ENCODE peak calls at places on chromosomes 4 and X, in eight cellular contexts. One of them, this sample, is unnamed.

GRCh38 chr4:141605425-141605856 is 30.9 kb upstream of the IL15 start:
- DNase-seq in upper lobe of left lung: no peak
- DNase-seq in fibroblast of lung: no peak
- DNase-seq in stomach: no peak
- DNase-seq in cardiac muscle cell: no peak
- DNase-seq in aorta: no peak
- DNase-seq in lung: no peak
- DNase-seq in upper lobe of right lung: no peak
- DNase-seq in this sample: no peak

GRCh38 chrX:32408389-32408788 is 803.0 kb downstream of the DMD start:
- DNase-seq in fibroblast of lung: peak; percentile 42
- DNase-seq in lung: no peak
- DNase-seq in upper lobe of right lung: no peak
- DNase-seq in cardiac muscle cell: no peak
- DNase-seq in aorta: no peak
- DNase-seq in stomach: no peak
- DNase-seq in upper lobe of left lung: no peak
- DNase-seq in this sample: no peak

GRCh38 chr4:149838036-149838435 is 22.4 kb upstream of the IQCM start:
- DNase-seq in upper lobe of right lung: no peak
- DNase-seq in aorta: no peak
- DNase-seq in lung: no peak
- DNase-seq in cardiac muscle cell: no peak
- DNase-seq in stomach: no peak
- DNase-seq in fibroblast of lung: no peak
- DNase-seq in upper lobe of left lung: no peak
- DNase-seq in this sample: no peak

GRCh38 chr4:150164055-150164454 is 85.8 kb downstream of the DCLK2 start:
- DNase-seq in fibroblast of lung: no peak
- DNase-seq in upper lobe of left lung: no peak
- DNase-seq in cardiac muscle cell: no peak
- DNase-seq in lung: no peak
- DNase-seq in stomach: no peak
- DNase-seq in aorta: no peak
- DNase-seq in upper lobe of right lung: no peak
- DNase-seq in this sample: peak; percentile 63

GRCh38 chr4:98771959-98772619 is 113.7 kb upstream of the TSPAN5 start:
- DNase-seq in cardiac muscle cell: no peak
- DNase-seq in upper lobe of left lung: no peak
- DNase-seq in stomach: no peak
- DNase-seq in aorta: no peak
- DNase-seq in lung: no peak
- DNase-seq in upper lobe of right lung: no peak
- DNase-seq in fibroblast of lung: no peak
- DNase-seq in this sample: no peak

GRCh38 chrX:86171366-86171765 is 23.1 kb downstream of the DACH2 start:
- DNase-seq in stomach: no peak
- DNase-seq in aorta: no peak
- DNase-seq in cardiac muscle cell: peak; percentile 7
- DNase-seq in lung: no peak
- DNase-seq in fibroblast of lung: peak; percentile 65
- DNase-seq in upper lobe of right lung: no peak
- DNase-seq in upper lobe of left lung: no peak
- DNase-seq in this sample: no peak

GRCh38 chrX:70852294-70852693 is 56.2 kb downstream of the TEX11 start:
- DNase-seq in upper lobe of right lung: no peak
- DNase-seq in fibroblast of lung: no peak
- DNase-seq in upper lobe of left lung: no peak
- DNase-seq in aorta: no peak
- DNase-seq in lung: no peak
- DNase-seq in cardiac muscle cell: no peak
- DNase-seq in stomach: no peak
- DNase-seq in this sample: no peak

GRCh38 chrX:72117636-72118215 is 14.0 kb downstream of the RTL5 start:
- DNase-seq in upper lobe of left lung: no peak
- DNase-seq in fibroblast of lung: no peak
- DNase-seq in stomach: no peak
- DNase-seq in aorta: no peak
- DNase-seq in cardiac muscle cell: no peak
- DNase-seq in lung: no peak
- DNase-seq in upper lobe of right lung: no peak
- DNase-seq in this sample: no peak

GRCh38 chr4:184309241-184310170 is 91.8 kb upstream of the ENPP6 start:
- DNase-seq in lung: no peak
- DNase-seq in cardiac muscle cell: no peak
- DNase-seq in upper lobe of left lung: no peak
- DNase-seq in upper lobe of right lung: no peak
- DNase-seq in aorta: no peak
- DNase-seq in stomach: no peak
- DNase-seq in fibroblast of lung: no peak
- DNase-seq in this sample: no peak

GRCh38 chr4:101349346-101350064 is 2.2 kb upstream of the PPP3CA start:
- DNase-seq in upper lobe of right lung: peak; percentile 78
- DNase-seq in cardiac muscle cell: peak; percentile 54
- DNase-seq in aorta: peak; percentile 78
- DNase-seq in fibroblast of lung: peak; percentile 34
- DNase-seq in lung: peak; percentile 73
- DNase-seq in stomach: peak; percentile 80
- DNase-seq in upper lobe of left lung: peak; percentile 71
- DNase-seq in this sample: peak; percentile 48

DNA sequence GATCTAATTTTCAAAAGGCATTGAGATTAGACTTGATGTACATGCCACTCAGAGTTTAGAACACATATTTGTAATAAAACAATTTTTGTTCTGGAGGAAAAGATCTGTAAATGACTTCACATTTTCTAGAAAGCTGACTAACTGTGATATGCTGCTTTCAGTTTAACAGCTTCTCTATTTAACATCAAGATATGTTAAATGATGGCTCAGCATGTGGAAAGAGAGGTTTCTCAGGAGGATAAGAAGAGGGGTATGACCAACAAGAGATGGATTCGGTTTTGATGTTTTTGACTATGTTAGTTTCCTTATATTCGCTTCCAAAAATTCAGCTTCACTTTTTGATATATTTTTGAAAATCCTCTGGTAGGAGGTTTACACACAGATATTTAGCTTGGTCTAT is 698.7 kb downstream of the GLUD2 start:
- DNase-seq in upper lobe of left lung: no peak
- DNase-seq in upper lobe of right lung: no peak
- DNase-seq in cardiac muscle cell: no peak
- DNase-seq in lung: no peak
- DNase-seq in stomach: no peak
- DNase-seq in aorta: no peak
- DNase-seq in fibroblast of lung: no peak
- DNase-seq in this sample: no peak
- H3K27ac ChIP-seq in upper lobe of left lung: no peak overlapping the region
- H3K27ac ChIP-seq in upper lobe of right lung: no peak overlapping the region
- H3K27ac ChIP-seq in cardiac muscle cell: no peak overlapping the region
- H3K27ac ChIP-seq in lung: no peak overlapping the region
- H3K27ac ChIP-seq in stomach: no peak overlapping the region
- H3K27ac ChIP-seq in aorta: no peak overlapping the region
- H3K27ac ChIP-seq in fibroblast of lung: no peak overlapping the region
- H3K27ac ChIP-seq in this sample: no peak overlapping the region

GRCh38 chr4:108144451-108144850 is 24.3 kb downstream of the LEF1 start:
- DNase-seq in upper lobe of left lung: no peak
- DNase-seq in cardiac muscle cell: no peak
- DNase-seq in lung: no peak
- DNase-seq in fibroblast of lung: no peak
- DNase-seq in aorta: no peak
- DNase-seq in upper lobe of right lung: no peak
- DNase-seq in stomach: no peak
- DNase-seq in this sample: no peak

GRCh38 chr4:108149588-108150380 is 18.9 kb downstream of the LEF1 start:
- DNase-seq in aorta: no peak
- DNase-seq in cardiac muscle cell: no peak
- DNase-seq in fibroblast of lung: no peak
- DNase-seq in stomach: no peak
- DNase-seq in upper lobe of left lung: no peak
- DNase-seq in lung: no peak
- DNase-seq in upper lobe of right lung: no peak
- DNase-seq in this sample: no peak

GRCh38 chr4:108146346-108146745 is 22.4 kb downstream of the LEF1 start:
- DNase-seq in cardiac muscle cell: no peak
- DNase-seq in upper lobe of left lung: no peak
- DNase-seq in upper lobe of right lung: no peak
- DNase-seq in lung: no peak
- DNase-seq in fibroblast of lung: no peak
- DNase-seq in aorta: no peak
- DNase-seq in stomach: no peak
- DNase-seq in this sample: no peak

GRCh38 chr4:108148316-108148715 is 20.4 kb downstream of the LEF1 start:
- DNase-seq in fibroblast of lung: no peak
- DNase-seq in stomach: no peak
- DNase-seq in lung: no peak
- DNase-seq in upper lobe of right lung: no peak
- DNase-seq in upper lobe of left lung: no peak
- DNase-seq in cardiac muscle cell: no peak
- DNase-seq in aorta: no peak
- DNase-seq in this sample: no peak

GRCh38 chr4:108146819-108147218 is 21.9 kb downstream of the LEF1 start:
- DNase-seq in fibroblast of lung: no peak
- DNase-seq in stomach: no peak
- DNase-seq in upper lobe of left lung: no peak
- DNase-seq in lung: no peak
- DNase-seq in cardiac muscle cell: no peak
- DNase-seq in aorta: no peak
- DNase-seq in upper lobe of right lung: no peak
- DNase-seq in this sample: no peak
- H3K4me1 ChIP-seq in fibroblast of lung: no peaks in the 10 kb centered on the region
- H3K4me1 ChIP-seq in stomach: no peaks in the 10 kb centered on the region
- H3K4me1 ChIP-seq in upper lobe of left lung: no peaks in the 10 kb centered on the region
- H3K4me1 ChIP-seq in lung: no peaks in the 10 kb centered on the region
- H3K4me1 ChIP-seq in cardiac muscle cell: peaks cover 39% of the 10 kb centered on the region
- H3K4me1 ChIP-seq in aorta: no peaks in the 10 kb centered on the region
- H3K4me1 ChIP-seq in upper lobe of right lung: no peaks in the 10 kb centered on the region
- H3K4me1 ChIP-seq in this sample: no peaks in the 10 kb centered on the region

GRCh38 chr4:105558277-105558676 is 5.9 kb downstream of the ARHGEF38 start:
- DNase-seq in fibroblast of lung: no peak
- DNase-seq in aorta: no peak
- DNase-seq in upper lobe of right lung: no peak
- DNase-seq in cardiac muscle cell: no peak
- DNase-seq in stomach: no peak
- DNase-seq in lung: no peak
- DNase-seq in upper lobe of left lung: no peak
- DNase-seq in this sample: no peak

GRCh38 chr4:105555409-105555808 is 3.0 kb downstream of the ARHGEF38 start:
- DNase-seq in upper lobe of left lung: no peak
- DNase-seq in fibroblast of lung: no peak
- DNase-seq in stomach: no peak
- DNase-seq in lung: no peak
- DNase-seq in cardiac muscle cell: no peak
- DNase-seq in aorta: no peak
- DNase-seq in upper lobe of right lung: no peak
- DNase-seq in this sample: no peak

GRCh38 chr4:105560488-105560887 is 8.1 kb downstream of the ARHGEF38 start:
- DNase-seq in cardiac muscle cell: no peak
- DNase-seq in fibroblast of lung: peak; percentile 3
- DNase-seq in upper lobe of right lung: no peak
- DNase-seq in upper lobe of left lung: no peak
- DNase-seq in aorta: no peak
- DNase-seq in stomach: no peak
- DNase-seq in lung: no peak
- DNase-seq in this sample: no peak

GRCh38 chr4:105551968-105552746 is at the start of gene ARHGEF38:
- DNase-seq in upper lobe of right lung: peak; percentile 67
- DNase-seq in aorta: no peak
- DNase-seq in cardiac muscle cell: peak; percentile 2
- DNase-seq in upper lobe of left lung: peak; percentile 80
- DNase-seq in stomach: peak; percentile 72
- DNase-seq in fibroblast of lung: peak; percentile 2
- DNase-seq in lung: peak; percentile 56
- DNase-seq in this sample: no peak

DNA sequence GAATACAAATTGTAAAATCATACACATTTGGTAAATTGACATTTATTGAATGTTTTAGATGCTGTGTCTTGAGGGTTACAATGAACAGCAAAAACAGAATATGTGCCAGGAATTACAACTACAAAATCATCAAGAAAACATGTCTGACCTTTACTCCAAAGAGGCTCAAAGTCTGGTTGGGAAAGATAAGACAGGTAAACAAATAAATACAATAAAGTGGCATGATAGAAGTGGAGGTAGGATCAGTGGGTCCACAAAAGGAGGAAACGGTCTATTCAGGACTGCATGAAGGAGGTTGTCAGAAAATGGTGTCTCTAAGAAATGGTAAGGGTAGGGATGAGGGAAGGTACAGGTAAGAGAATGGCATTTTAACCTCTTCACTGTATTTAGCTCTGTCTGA is 3.8 kb downstream of the ARHGEF38 start:
- DNase-seq in upper lobe of right lung: no peak
- DNase-seq in lung: no peak
- DNase-seq in upper lobe of left lung: no peak
- DNase-seq in cardiac muscle cell: no peak
- DNase-seq in aorta: no peak
- DNase-seq in stomach: no peak
- DNase-seq in fibroblast of lung: no peak
- DNase-seq in this sample: no peak
- H3K27ac ChIP-seq in upper lobe of right lung: no peak overlapping the region
- H3K27ac ChIP-seq in lung: no peak overlapping the region
- H3K27ac ChIP-seq in upper lobe of left lung: peak overlapping the region; percentile 76
- H3K27ac ChIP-seq in cardiac muscle cell: no peak overlapping the region
- H3K27ac ChIP-seq in aorta: no peak overlapping the region
- H3K27ac ChIP-seq in stomach: no peak overlapping the region
- H3K27ac ChIP-seq in fibroblast of lung: no peak overlapping the region
- H3K27ac ChIP-seq in this sample: no peak overlapping the region

DNA sequence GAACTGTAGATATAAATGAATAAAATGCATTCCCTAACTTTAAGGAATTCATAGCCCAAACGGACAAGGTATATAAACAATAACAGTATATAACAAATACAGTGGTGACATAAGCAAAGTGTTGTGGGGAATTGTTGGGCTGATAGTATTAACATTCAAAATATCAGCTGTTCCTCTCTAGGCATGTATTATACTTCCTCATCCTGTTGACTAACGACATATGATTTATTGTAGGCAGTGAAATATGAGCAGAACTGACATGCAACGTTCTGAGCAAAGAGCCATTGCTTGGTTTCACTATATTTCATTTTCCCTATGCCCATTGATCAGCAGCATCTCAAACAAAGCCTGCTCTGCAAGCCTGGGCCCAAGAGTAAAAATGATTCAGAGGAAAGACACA is 143.9 kb downstream of the PTCHD1 start:
- DNase-seq in aorta: no peak
- DNase-seq in lung: no peak
- DNase-seq in stomach: no peak
- DNase-seq in upper lobe of left lung: no peak
- DNase-seq in cardiac muscle cell: no peak
- DNase-seq in upper lobe of right lung: no peak
- DNase-seq in fibroblast of lung: no peak
- DNase-seq in this sample: no peak
- H3K4me1 ChIP-seq in aorta: no peaks in the 10 kb centered on the region
- H3K4me1 ChIP-seq in lung: no peaks in the 10 kb centered on the region
- H3K4me1 ChIP-seq in stomach: no peaks in the 10 kb centered on the region
- H3K4me1 ChIP-seq in upper lobe of left lung: no peaks in the 10 kb centered on the region
- H3K4me1 ChIP-seq in cardiac muscle cell: no peaks in the 10 kb centered on the region
- H3K4me1 ChIP-seq in upper lobe of right lung: no peaks in the 10 kb centered on the region
- H3K4me1 ChIP-seq in fibroblast of lung: no peaks in the 10 kb centered on the region
- H3K4me1 ChIP-seq in this sample: no peaks in the 10 kb centered on the region

DNA sequence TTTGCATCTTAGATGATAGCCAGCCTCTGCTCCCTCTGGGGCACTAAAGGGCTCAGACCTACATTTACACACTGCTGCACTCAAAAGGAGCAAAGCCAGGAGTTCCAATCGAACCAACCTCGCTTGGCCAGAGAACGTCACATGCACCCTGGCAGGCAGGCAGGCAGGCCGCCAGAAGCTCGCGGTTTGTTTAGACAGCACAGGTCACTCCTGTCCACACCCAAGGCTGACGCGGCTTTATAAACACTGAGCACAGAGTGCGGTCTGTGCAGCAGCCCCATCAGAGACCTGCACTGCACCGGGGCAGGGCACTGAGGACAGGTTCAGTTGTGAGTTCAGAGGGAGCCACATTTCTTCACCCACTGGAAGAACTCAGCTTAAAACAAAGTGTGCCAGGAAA is 143.9 kb downstream of the BCOR start:
- DNase-seq in stomach: peak; percentile 93
- DNase-seq in upper lobe of right lung: peak; percentile 87
- DNase-seq in cardiac muscle cell: peak; percentile 48
- DNase-seq in fibroblast of lung: peak; percentile 77
- DNase-seq in upper lobe of left lung: peak; percentile 91
- DNase-seq in lung: peak; percentile 79
- DNase-seq in aorta: peak; percentile 69
- DNase-seq in this sample: peak; percentile 72
- H3K27ac ChIP-seq in stomach: peak overlapping the region; percentile 43
- H3K27ac ChIP-seq in upper lobe of right lung: no peak overlapping the region
- H3K27ac ChIP-seq in cardiac muscle cell: no peak overlapping the region
- H3K27ac ChIP-seq in fibroblast of lung: no peak overlapping the region
- H3K27ac ChIP-seq in upper lobe of left lung: no peak overlapping the region
- H3K27ac ChIP-seq in lung: no peak overlapping the region
- H3K27ac ChIP-seq in aorta: no peak overlapping the region
- H3K27ac ChIP-seq in this sample: peak overlapping the region; percentile 58